ENCODE peak calls at places on chromosomes 5 and 9, in five cellular contexts. J is NCI-H1417; Z is amygdala; O is erythroblast; A is activated naive CD4-positive, alpha-beta T cell. N is an unnamed sample.

GRCh38 chr5:89275206-89275605 is 392.2 kb upstream of the MEF2C start:
- DNase-seq in J (no peak), Z (no peak), O (no peak), A (no peak), N (no peak)

GRCh38 chr5:76811214-76811613 is 7.6 kb upstream of the F2RL1 start:
- DNase-seq in J (no peak), Z (no peak), O (no peak), A (no peak), N (no peak)

GRCh38 chr9:37229882-37230482 is 109.6 kb downstream of the ZCCHC7 start:
- DNase-seq in J (no peak), Z (no peak), O (no peak), A (no peak), N (no peak)

GRCh38 chr5:177330991-177331837 is 19.5 kb upstream of the MXD3 start:
- DNase-seq in J (no peak), Z (no peak), O (no peak), A (no peak), N (no peak)

GRCh38 chr5:54956922-54957321 is 28.5 kb downstream of the ESM1 start:
- DNase-seq in J (no peak), Z (no peak), O (no peak), A (no peak), N (no peak)

GRCh38 chr5:113166710-113167366 is 190.2 kb downstream of the DCP2 start:
- DNase-seq in J (no peak), Z (no peak), O (no peak), A (no peak), N (no peak)

GRCh38 chr9:91207889-91208651 is 153.6 kb downstream of the AUH start:
- DNase-seq in J (no peak), Z (no peak), O (no peak), A (no peak), N (no peak)

GRCh38 chr9:134361843-134362414 is 35.7 kb downstream of the RXRA start:
- DNase-seq in J (no peak), Z (no peak), O (no peak), A (no peak), N (no peak)

GRCh38 chr5:172010278-172010677 is 3.8 kb upstream of the FBXW11 start:
- DNase-seq in J (no peak), Z (no peak), O (peak; percentile 30), A (no peak), N (no peak)

GRCh38 chr9:115099891-115100290 is 18.1 kb downstream of the TNC start:
- DNase-seq in J (no peak), Z (no peak), O (no peak), A (no peak), N (no peak)

GRCh38 chr9:121902483-121903135 is 190.5 kb downstream of the TTLL11 start:
- DNase-seq in J (no peak), Z (no peak), O (peak; percentile 19), A (no peak), N (no peak)

GRCh38 chr9:93128011-93128714 is 5.9 kb downstream of the NINJ1 start:
- DNase-seq in J (no peak), Z (no peak), O (no peak), A (no peak), N (no peak)

GRCh38 chr5:124806026-124806856 is 59.8 kb upstream of the ZNF608 start:
- DNase-seq in J (peak; percentile 91), Z (peak; percentile 60), O (no peak), A (no peak), N (peak; percentile 91)

GRCh38 chr9:20437466-20437865 is 184.8 kb downstream of the MLLT3 start:
- DNase-seq in J (no peak), Z (no peak), O (no peak), A (no peak), N (no peak)

GRCh38 chr5:167671176-167671575 is 620.3 kb upstream of the WWC1 start:
- DNase-seq in J (no peak), Z (no peak), O (no peak), A (no peak), N (no peak)

GRCh38 chr9:2024888-2025781 is 10.0 kb downstream of the SMARCA2 start:
- DNase-seq in J (no peak), Z (no peak), O (no peak), A (no peak), N (no peak)

GRCh38 chr9:33415152-33416038 is 13.0 kb upstream of the AQP7 start:
- DNase-seq in J (peak; percentile 25), Z (peak; percentile 25), O (peak; percentile 79), A (peak; percentile 91), N (peak; percentile 94)

GRCh38 chr5:39082995-39083394 is 8.8 kb upstream of the RICTOR start:
- DNase-seq in J (no peak), Z (no peak), O (no peak), A (no peak), N (no peak)

GRCh38 chr9:38044706-38045105 is 24.3 kb downstream of the SHB start:
- DNase-seq in J (no peak), Z (no peak), O (no peak), A (no peak), N (no peak)

GRCh38 chr5:119345861-119346260 is 10.0 kb upstream of the TNFAIP8 start:
- DNase-seq in J (no peak), Z (no peak), O (no peak), A (no peak), N (no peak)

GRCh38 chr9:5536684-5537083 is 26.4 kb downstream of the PDCD1LG2 start:
- DNase-seq in J (no peak), Z (no peak), O (no peak), A (no peak), N (no peak)

GRCh38 chr5:83401775-83402174 is 69.8 kb upstream of the VCAN start:
- DNase-seq in J (no peak), Z (no peak), O (no peak), A (no peak), N (no peak)